ENCODE peak calls at places on chromosomes 12 and 14, in four cellular contexts. H is CD4-positive, alpha-beta memory T cell; I is NCI-H1105; A is B cell. G is an unnamed sample.

GRCh38 chr14:33737446-33737845 is 213.4 kb downstream of the EGLN3 start:
- DNase-seq in H (no peak), I (no peak), A (no peak), G (no peak)

GRCh38 chr12:24795699-24796385 is 153.1 kb downstream of the BCAT1 start:
- DNase-seq in H (peak), I (no peak), A (no peak), G (no peak)

GRCh38 chr14:92540472-92541048 is 27.0 kb downstream of the RIN3 start:
- DNase-seq in H (no peak), I (no peak), A (no peak), G (no peak)

GRCh38 chr12:50387487-50387886 is 8.9 kb downstream of the FAM186A start:
- DNase-seq in H (no peak), I (no peak), A (no peak), G (no peak)

GRCh38 chr12:1595026-1595561 is 713 bp upstream of the FBXL14 start:
- DNase-seq in H (no peak), I (no peak), A (no peak), G (no peak)

GRCh38 chr12:29796823-29797263 is 13.1 kb upstream of the TMTC1 start:
- DNase-seq in H (no peak), I (no peak), A (no peak), G (no peak)

GRCh38 chr14:29150659-29151058 is 384.1 kb downstream of the FOXG1 start:
- DNase-seq in H (no peak), I (no peak), A (no peak), G (no peak)

GRCh38 chr12:94994312-94994711 is 9.2 kb downstream of the NDUFA12 start:
- DNase-seq in H (no peak), I (no peak), A (no peak), G (no peak)

GRCh38 chr12:57591567-57592325 is 754 bp downstream of the PIP4K2C start:
- DNase-seq in H (no peak), I (no peak), A (no peak), G (no peak)

GRCh38 chr14:99654235-99655000 is 9.5 kb downstream of the HHIPL1 start:
- DNase-seq in H (no peak), I (no peak), A (no peak), G (no peak)

GRCh38 chr12:40105265-40105514 is 691 bp downstream of the SLC2A13 start:
- DNase-seq in H (no peak), I (no peak), A (no peak), G (no peak)

GRCh38 chr14:96205059-96205993 is 687 bp downstream of the BDKRB2 start:
- DNase-seq in H (no peak), I (no peak), A (no peak), G (no peak)

GRCh38 chr14:81363746-81364400 is 36.3 kb downstream of the STON2 start:
- DNase-seq in H (no peak), I (no peak), A (no peak), G (no peak)

GRCh38 chr12:6337958-6338406 is 3.9 kb downstream of the TNFRSF1A start:
- DNase-seq in H (no peak), I (no peak), A (no peak), G (no peak)

GRCh38 chr14:53390008-53390407 is 236.9 kb upstream of the DDHD1 start:
- DNase-seq in H (no peak), I (no peak), A (no peak), G (no peak)

GRCh38 chr14:81517798-81518398 is 15.8 kb downstream of the SEL1L start:
- DNase-seq in H (no peak), I (no peak), A (no peak), G (no peak)

GRCh38 chr12:78880078-78880477 is 15.5 kb downstream of the SYT1 start:
- DNase-seq in H (no peak), I (no peak), A (no peak), G (no peak)

GRCh38 chr12:1171657-1172056 is 180.6 kb downstream of the ERC1 start:
- DNase-seq in H (no peak), I (peak), A (no peak), G (no peak)

GRCh38 chr14:33505295-33505962 is 445.4 kb downstream of the EGLN3 start:
- DNase-seq in H (no peak), I (no peak), A (no peak), G (no peak)

GRCh38 chr12:66061557-66062279 is 68.8 kb downstream of the LLPH start:
- DNase-seq in H (no peak), I (no peak), A (no peak), G (no peak)

GRCh38 chr12:77116277-77116676 is 50.9 kb upstream of the E2F7 start:
- DNase-seq in H (no peak), I (no peak), A (no peak), G (no peak)

GRCh38 chr12:132872975-132873421 is 14.4 kb downstream of the CHFR start:
- DNase-seq in H (peak), I (no peak), A (peak), G (no peak)

GRCh38 chr12:120584343-120585149 is 3.3 kb upstream of the POP5 start:
- DNase-seq in H (peak), I (peak), A (peak), G (peak)

GRCh38 chr14:91919814-91920213 is 27.7 kb downstream of the FBLN5 start:
- DNase-seq in H (no peak), I (no peak), A (no peak), G (no peak)

GRCh38 chr12:121513464-121514183 is 67.2 kb downstream of the KDM2B start:
- DNase-seq in H (no peak), I (no peak), A (peak), G (no peak)

GRCh38 chr12:29157486-29157946 is 8.4 kb downstream of the FAR2 start:
- DNase-seq in H (no peak), I (no peak), A (no peak), G (no peak)

GRCh38 chr12:1779783-1780182 is 40.6 kb upstream of the LRTM2 start:
- DNase-seq in H (no peak), I (no peak), A (no peak), G (no peak)

GRCh38 chr12:54364413-54364812 is at the start of gene GPR84:
- DNase-seq in H (no peak), I (no peak), A (no peak), G (no peak)

GRCh38 chr12:123148223-123148622 is 2.7 kb downstream of the PITPNM2 start:
- DNase-seq in H (no peak), I (no peak), A (no peak), G (no peak)

GRCh38 chr14:22538671-22539228 is 50.3 kb downstream of the DAD1 start:
- DNase-seq in H (no peak), I (no peak), A (no peak), G (no peak)

GRCh38 chr14:37597538-37598084 is 2.2 kb downstream of the TTC6 start:
- DNase-seq in H (no peak), I (peak), A (no peak), G (no peak)

GRCh38 chr12:49645151-49646039 is 22.0 kb downstream of the PRPF40B start:
- DNase-seq in H (no peak), I (no peak), A (no peak), G (no peak)

GRCh38 chr12:95336387-95337067 is 118.9 kb downstream of the VEZT start:
- DNase-seq in H (no peak), I (peak), A (no peak), G (no peak)

GRCh38 chr12:1203735-1204019 is 212.7 kb downstream of the ERC1 start:
- DNase-seq in H (no peak), I (no peak), A (no peak), G (no peak)

GRCh38 chr12:98883231-98883630 is 238.1 kb downstream of the APAF1 start:
- DNase-seq in H (no peak), I (no peak), A (no peak), G (no peak)

GRCh38 chr14:32509632-32510187 is 180.6 kb downstream of the AKAP6 start:
- DNase-seq in H (no peak), I (no peak), A (no peak), G (no peak)